ENCODE peak calls at places on chromosomes 13 and 19, in seven cellular contexts. H is mesenchymal stem cell, Z is IMR-90, V is H9, R is H1, N is mesendoderm, C is trophoblast cell. A is an unnamed sample.
A peak's percentile ranks its signal among the peaks of the same experiment; 100 is the strongest.

GRCh38 chr19:13932911-13933393 is 5.3 kb downstream of the PODNL1 start:
- DNase-seq in H (no peak), N (no peak), C (no peak), R (no peak), Z (no peak), V (no peak), A (no peak)

GRCh38 chr19:2528543-2529173 is 52.7 kb downstream of the GADD45B start:
- DNase-seq in N (no peak), H (peak; percentile 49), Z (no peak), C (peak; percentile 99), V (peak; percentile 21), R (no peak), A (no peak)

GRCh38 chr13:41019027-41019487 is at the start of gene ELF1:
- DNase-seq in V (no peak), Z (peak; percentile 52), R (no peak), C (peak; percentile 77), H (peak; percentile 74), N (peak; percentile 76), A (no peak)

GRCh38 chr13:75913925-75914324 is 277.8 kb downstream of the LMO7 start:
- DNase-seq in C (peak; percentile 1), V (no peak), Z (no peak), N (no peak), R (no peak), H (no peak), A (no peak)

GRCh38 chr13:28558567-28558966 is 63.6 kb upstream of the FLT1 start:
- DNase-seq in H (no peak), R (no peak), N (no peak), C (no peak), Z (no peak), V (no peak), A (no peak)

GRCh38 chr19:55158423-55158822 is 891 bp upstream of the TNNI3 start:
- DNase-seq in H (no peak), C (no peak), Z (no peak), V (no peak), N (no peak), R (no peak), A (no peak)

GRCh38 chr13:86813198-86813597 is 858.0 kb upstream of the SLITRK5 start:
- DNase-seq in C (no peak), Z (no peak), R (no peak), V (no peak), H (no peak), N (no peak), A (no peak)

GRCh38 chr19:11673608-11674041 is 65.1 kb downstream of the ZNF823 start:
- DNase-seq in R (peak; percentile 44), Z (peak; percentile 55), C (peak; percentile 90), N (peak; percentile 86), H (peak; percentile 55), V (peak; percentile 87), A (peak; percentile 53)

GRCh38 chr13:95643814-95644598 is 500 bp downstream of the DZIP1 start:
- DNase-seq in N (peak; percentile 67), H (peak; percentile 74), C (peak; percentile 26), V (peak; percentile 61), Z (peak; percentile 35), R (no peak), A (no peak)

GRCh38 chr19:35120898-35121297 is 5.3 kb downstream of the FXYD3 start:
- DNase-seq in H (no peak), C (no peak), N (no peak), V (no peak), R (no peak), Z (no peak), A (no peak)

GRCh38 chr19:6674868-6675305 is 4.9 kb upstream of the TNFSF14 start:
- DNase-seq in H (peak; percentile 43), Z (peak; percentile 21), V (peak; percentile 85), R (peak; percentile 39), C (no peak), N (peak; percentile 80), A (peak; percentile 17)

GRCh38 chr19:38399537-38399936 is 3.4 kb upstream of the FAM98C start:
- DNase-seq in Z (no peak), N (no peak), R (no peak), H (no peak), C (no peak), V (no peak), A (no peak)

GRCh38 chr13:66829803-66830202 is 400.3 kb downstream of the PCDH9 start:
- DNase-seq in Z (no peak), R (no peak), C (no peak), H (no peak), V (no peak), N (no peak), A (no peak)

GRCh38 chr13:66826398-66826797 is 403.7 kb downstream of the PCDH9 start:
- DNase-seq in Z (no peak), C (no peak), N (no peak), R (no peak), V (no peak), H (no peak), A (no peak)

GRCh38 chr13:66835040-66835628 is 395.0 kb downstream of the PCDH9 start:
- DNase-seq in N (peak; percentile 5), H (peak; percentile 81), V (no peak), C (no peak), Z (peak; percentile 18), R (no peak), A (no peak)

GRCh38 chr13:66837246-66837645 is 392.9 kb downstream of the PCDH9 start:
- DNase-seq in R (no peak), H (no peak), Z (no peak), N (no peak), C (no peak), V (no peak), A (no peak)

GRCh38 chr13:66831317-66831716 is 398.8 kb downstream of the PCDH9 start:
- DNase-seq in C (peak; percentile 1), H (peak; percentile 1), Z (no peak), N (no peak), R (no peak), V (no peak), A (no peak)
- H2AK5ac ChIP-seq in C (no peak overlapping the region), H (no peak overlapping the region), Z (no peak overlapping the region), N (no peak overlapping the region), R (no peak overlapping the region), V (no peak overlapping the region), A (no peak overlapping the region)

DNA sequence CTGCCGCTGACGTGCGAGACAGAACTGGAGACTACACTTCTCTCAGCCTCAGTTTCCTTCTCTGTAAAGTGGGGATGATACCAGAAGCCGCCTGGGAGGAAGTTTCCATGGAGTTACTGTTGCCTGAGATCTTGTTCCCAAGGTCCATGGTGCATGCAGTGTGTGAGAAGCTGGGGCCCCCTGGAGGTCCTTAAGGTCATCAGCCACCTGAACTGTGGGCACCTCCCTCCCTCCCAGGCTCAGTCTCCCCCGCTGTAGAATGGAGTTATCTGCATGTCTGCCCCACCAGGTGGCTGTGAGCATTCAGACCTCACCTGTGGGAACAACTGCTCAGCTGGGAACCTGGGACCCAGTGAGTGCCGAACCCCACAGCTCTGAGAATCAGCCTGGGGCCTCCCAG is 2.7 kb downstream of the CRX start:
- DNase-seq in Z (no peak), C (no peak), V (peak; percentile 60), R (peak; percentile 19), H (no peak), N (peak; percentile 52), A (no peak)
- H2AK5ac ChIP-seq in Z (no peak overlapping the region), C (no peak overlapping the region), V (no peak overlapping the region), R (no peak overlapping the region), H (no peak overlapping the region), N (no peak overlapping the region), A (peak overlapping the region; percentile 72)

DNA sequence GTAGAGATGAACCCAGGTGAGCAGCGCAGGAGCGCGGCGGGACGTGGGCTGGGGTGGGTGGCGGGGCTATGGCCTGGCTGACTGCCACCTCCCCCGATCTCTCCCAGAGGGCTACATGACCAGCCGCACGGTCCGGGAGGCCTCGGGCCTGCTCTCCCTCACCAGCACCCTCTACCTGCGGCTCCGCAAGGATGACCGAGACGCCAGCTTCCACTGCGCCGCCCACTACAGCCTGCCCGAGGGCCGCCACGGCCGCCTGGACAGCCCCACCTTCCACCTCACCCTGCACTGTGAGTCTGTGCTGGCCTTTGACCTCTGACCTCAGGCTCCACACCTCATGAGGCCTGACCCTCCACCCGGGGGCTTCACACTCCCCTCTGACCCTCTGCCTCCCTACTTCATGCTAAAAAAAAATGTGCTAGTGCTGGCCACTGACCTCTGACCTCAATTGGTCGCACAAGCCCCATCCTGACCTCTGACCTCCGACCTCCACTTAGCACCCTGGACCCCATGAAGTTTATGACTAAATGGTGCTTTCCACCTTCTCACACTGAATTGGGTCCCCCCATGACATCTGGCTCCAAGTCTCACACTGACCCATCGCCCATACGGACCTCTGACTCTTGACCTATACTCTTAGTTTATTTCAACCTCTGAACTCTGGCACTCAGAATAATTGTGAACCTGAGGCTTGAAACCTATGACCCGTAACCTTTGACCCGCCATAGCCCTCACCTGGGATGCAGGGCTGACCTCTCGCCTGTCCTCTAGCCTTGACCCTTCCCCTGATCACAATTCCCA is 4.6 kb downstream of the BCAM start:
- DNase-seq in R (no peak), N (no peak), C (no peak), V (peak; percentile 70), Z (no peak), H (no peak), A (no peak)
- H2AK5ac ChIP-seq in R (no peak overlapping the region), N (no peak overlapping the region), C (no peak overlapping the region), V (no peak overlapping the region), Z (no peak overlapping the region), H (no peak overlapping the region), A (peak overlapping the region; percentile 79)

GRCh38 chr19:46159893-46160775 is 12.1 kb downstream of the IGFL2 start:
- DNase-seq in V (no peak), N (no peak), H (no peak), C (no peak), R (no peak), Z (no peak), A (no peak)
- H2AK5ac ChIP-seq in V (no peak overlapping the region), N (no peak overlapping the region), H (no peak overlapping the region), C (no peak overlapping the region), R (no peak overlapping the region), Z (no peak overlapping the region), A (no peak overlapping the region)

DNA sequence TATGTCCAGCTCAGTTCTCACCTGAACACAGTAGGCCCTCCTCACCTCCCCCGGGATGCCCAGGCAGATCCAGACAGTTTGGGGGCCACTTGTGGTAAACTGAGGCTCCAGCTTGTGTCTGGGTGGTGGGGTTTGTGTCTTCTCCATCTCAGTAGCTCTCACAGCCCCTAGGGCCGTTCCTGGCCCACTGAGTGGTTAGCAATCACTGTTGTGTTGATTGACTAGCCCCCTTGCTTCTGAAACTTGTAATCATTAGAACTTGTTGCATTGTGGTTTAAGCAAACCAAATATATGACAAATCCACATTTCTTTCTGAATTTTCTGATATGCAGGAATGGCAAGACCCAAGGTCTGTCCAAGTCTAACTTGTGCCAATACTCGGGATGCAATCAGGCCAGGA is 13.9 kb upstream of the ZNF536 start:
- DNase-seq in N (no peak), Z (no peak), C (no peak), H (no peak), V (no peak), R (no peak), A (no peak)
- H2AK5ac ChIP-seq in N (no peak overlapping the region), Z (no peak overlapping the region), C (no peak overlapping the region), H (no peak overlapping the region), V (no peak overlapping the region), R (no peak overlapping the region), A (no peak overlapping the region)

DNA sequence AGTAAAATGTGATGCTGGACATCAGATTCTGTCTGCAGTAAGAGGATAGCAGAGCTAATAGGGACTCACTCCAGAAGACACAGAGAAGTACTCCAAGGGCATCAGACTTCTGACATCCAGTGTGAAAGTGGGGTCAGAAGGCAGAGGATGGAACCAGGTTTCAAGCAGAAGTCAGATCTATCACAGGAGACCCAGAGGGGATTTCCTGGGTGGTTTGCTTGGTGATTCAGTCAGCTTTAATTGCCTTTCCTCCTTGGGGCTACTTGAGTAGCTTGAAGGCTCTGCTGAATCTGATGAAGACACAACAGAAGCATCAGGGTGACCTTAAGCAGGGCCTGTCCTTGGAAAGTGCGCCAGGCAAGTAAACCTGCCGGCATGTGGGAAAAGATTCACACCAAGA is 300.6 kb downstream of the COG6 start:
- DNase-seq in N (no peak), R (no peak), V (no peak), C (no peak), Z (no peak), H (no peak), A (no peak)
- H2AK5ac ChIP-seq in N (no peak overlapping the region), R (no peak overlapping the region), V (no peak overlapping the region), C (no peak overlapping the region), Z (no peak overlapping the region), H (no peak overlapping the region), A (no peak overlapping the region)

A was measured in neuronal stem cell.